ENCODE peak calls at places on chromosomes 7 and 10, in ten cellular contexts. P is tibial artery, O is endothelial cell, I is colonic mucosa, R is Peyer's patch, D is keratinocyte, M is BJ, E is AG10803, Z is bronchial epithelial cell, J is AG04450. H is an unnamed sample.

GRCh38 chr7:134710854-134711624 is 64.4 kb downstream of the BPGM start:
- DNase-seq in E (no peak), R (no peak), J (no peak), Z (peak), I (no peak), P (no peak), M (no peak), O (no peak), D (no peak), H (no peak)

GRCh38 chr10:68526634-68527132 is 640 bp downstream of the SLC25A16 start:
- DNase-seq in M (no peak), I (no peak), J (no peak), R (no peak), D (no peak), Z (no peak), E (no peak), P (no peak), O (no peak), H (no peak)

GRCh38 chr7:130351664-130352015 is 7.0 kb downstream of the CPA5 start:
- DNase-seq in O (no peak), J (no peak), Z (no peak), E (no peak), R (no peak), D (no peak), M (no peak), I (no peak), P (no peak), H (no peak)

GRCh38 chr10:121486906-121487305 is 111.3 kb downstream of the FGFR2 start:
- DNase-seq in D (no peak), M (no peak), E (no peak), P (no peak), Z (no peak), I (no peak), J (no peak), R (no peak), O (no peak), H (no peak)

GRCh38 chr10:62916157-62916603 is 100.0 kb upstream of the EGR2 start:
- DNase-seq in Z (peak), I (no peak), J (no peak), M (peak), D (peak), E (peak), P (no peak), O (no peak), R (no peak), H (peak)

GRCh38 chr10:86970152-86970886 is 2.0 kb downstream of the ADIRF start:
- DNase-seq in D (no peak), I (peak), R (peak), J (no peak), M (no peak), P (peak), O (no peak), E (peak), Z (no peak), H (no peak)

GRCh38 chr10:89550509-89550908 is 15.1 kb upstream of the SLC16A12 start:
- DNase-seq in D (no peak), M (no peak), J (no peak), I (no peak), E (peak), Z (no peak), P (no peak), O (no peak), R (no peak), H (no peak)

GRCh38 chr10:116710021-116710420 is 32.3 kb downstream of the HSPA12A start:
- DNase-seq in M (no peak), E (no peak), O (no peak), D (no peak), I (no peak), Z (no peak), J (no peak), R (no peak), P (no peak), H (no peak)

GRCh38 chr10:132452216-132452650 is 55.2 kb downstream of the PWWP2B start:
- DNase-seq in R (peak), I (no peak), J (no peak), P (no peak), D (no peak), Z (no peak), E (no peak), M (no peak), O (no peak), H (no peak)

GRCh38 chr7:71682841-71683341 is 550.9 kb downstream of the GALNT17 start:
- DNase-seq in O (no peak), M (no peak), J (no peak), Z (no peak), R (no peak), E (no peak), P (no peak), I (no peak), D (no peak), H (no peak)

GRCh38 chr7:45183711-45184210 is 26.2 kb downstream of the RAMP3 start:
- DNase-seq in D (no peak), I (no peak), O (no peak), Z (no peak), P (peak), E (no peak), R (peak), J (no peak), M (no peak), H (no peak)

GRCh38 chr7:100679927-100680588 is 6.5 kb downstream of the GNB2 start:
- DNase-seq in R (no peak), O (no peak), I (no peak), Z (peak), M (no peak), E (peak), P (peak), D (no peak), J (no peak), H (no peak)

GRCh38 chr10:110682348-110682747 is 38.2 kb downstream of the RBM20 start:
- DNase-seq in I (no peak), P (no peak), M (no peak), E (no peak), O (no peak), Z (no peak), D (no peak), R (no peak), J (no peak), H (no peak)
- TF ChIP-seq CTCF in I (no peak), P (no peak), M (no peak), E (no peak), O (no peak), Z (no peak), D (no peak), R (no peak), J (no peak), H (no peak)

GRCh38 chr7:97313900-97314299 is 196.4 kb downstream of the SDHAF3 start:
- DNase-seq in E (no peak), O (no peak), P (no peak), M (no peak), I (no peak), R (no peak), J (no peak), Z (no peak), D (no peak), H (no peak)

GRCh38 chr7:97317575-97317974 is 200.1 kb downstream of the SDHAF3 start:
- DNase-seq in J (no peak), M (no peak), Z (no peak), I (no peak), R (no peak), E (no peak), P (no peak), O (no peak), D (no peak), H (no peak)
- TF ChIP-seq CTCF in J (no peak), M (no peak), Z (no peak), I (no peak), R (no peak), E (no peak), P (no peak), O (no peak), D (no peak), H (no peak)

DNA sequence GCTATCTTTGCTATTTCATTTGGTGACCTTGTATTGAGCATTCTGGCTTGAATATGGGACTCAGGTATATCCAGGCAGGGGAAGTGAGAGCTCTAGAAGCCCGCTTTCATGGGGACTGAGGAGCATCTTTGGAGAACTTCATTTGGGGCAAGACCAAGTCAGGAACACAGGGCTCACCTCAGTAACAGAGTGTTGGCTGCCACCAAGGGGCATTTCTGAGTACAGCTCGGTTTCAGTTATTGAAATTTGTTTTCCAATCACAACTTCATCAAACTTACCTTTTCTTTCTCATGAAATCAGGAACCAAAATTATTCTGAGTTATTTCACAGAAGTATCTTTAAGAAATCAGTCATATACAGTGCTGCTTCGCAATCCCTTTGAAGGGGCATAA is 337.2 kb downstream of the C7orf25 start:
- DNase-seq in E (peak), Z (peak), P (no peak), R (no peak), O (no peak), M (no peak), D (no peak), J (no peak), I (no peak), H (no peak)
- TF ChIP-seq CTCF in E (peak), Z (peak), P (no peak), R (no peak), O (no peak), M (no peak), D (peak), J (no peak), I (no peak), H (peak)

DNA sequence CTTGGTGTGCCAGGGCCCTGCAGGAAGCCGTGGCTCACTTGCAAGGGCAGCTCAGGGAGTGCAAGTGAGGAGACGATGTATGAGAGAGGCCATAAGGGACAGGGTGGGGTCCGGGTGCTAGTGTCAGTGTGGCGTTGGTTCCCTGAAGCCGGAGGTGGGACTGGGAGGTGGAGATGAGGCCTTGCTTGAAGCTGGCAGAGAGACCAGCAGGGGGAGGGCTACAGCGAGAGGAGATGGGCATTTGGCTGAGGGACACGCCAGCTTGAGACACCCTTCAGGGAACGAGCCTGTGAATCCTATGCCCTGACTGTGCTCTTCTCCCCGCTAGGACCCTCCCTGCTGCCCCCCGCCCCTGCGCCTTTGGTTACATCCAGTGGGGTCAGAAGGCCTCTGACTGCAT is 529.1 kb downstream of the TCERG1L start:
- DNase-seq in P (no peak), D (no peak), Z (no peak), M (no peak), I (no peak), J (no peak), R (no peak), E (no peak), O (no peak), H (no peak)
- TF ChIP-seq CTCF in P (no peak), D (no peak), Z (no peak), M (no peak), I (no peak), J (no peak), R (no peak), E (no peak), O (no peak), H (no peak)

GRCh38 chr7:1709900-1710299 is 39.8 kb downstream of the ELFN1 start:
- DNase-seq in P (no peak), O (no peak), Z (no peak), E (no peak), I (no peak), J (no peak), D (no peak), R (no peak), M (no peak), H (no peak)
- TF ChIP-seq CTCF in P (no peak), O (peak), Z (no peak), E (peak), I (no peak), J (peak), D (peak), R (no peak), M (peak), H (peak)

GRCh38 chr7:142134944-142135343 is 23.4 kb downstream of the MGAM2 start:
- DNase-seq in P (no peak), M (no peak), D (no peak), E (no peak), O (no peak), Z (no peak), I (peak), R (no peak), J (no peak), H (no peak)

GRCh38 chr7:142131439-142131838 is 19.9 kb downstream of the MGAM2 start:
- DNase-seq in O (no peak), R (no peak), J (no peak), P (no peak), E (no peak), M (no peak), D (no peak), Z (no peak), I (no peak), H (no peak)

GRCh38 chr7:142130282-142130681 is 18.8 kb downstream of the MGAM2 start:
- DNase-seq in J (no peak), D (no peak), M (no peak), P (no peak), E (no peak), I (no peak), R (no peak), Z (no peak), O (no peak), H (no peak)

DNA sequence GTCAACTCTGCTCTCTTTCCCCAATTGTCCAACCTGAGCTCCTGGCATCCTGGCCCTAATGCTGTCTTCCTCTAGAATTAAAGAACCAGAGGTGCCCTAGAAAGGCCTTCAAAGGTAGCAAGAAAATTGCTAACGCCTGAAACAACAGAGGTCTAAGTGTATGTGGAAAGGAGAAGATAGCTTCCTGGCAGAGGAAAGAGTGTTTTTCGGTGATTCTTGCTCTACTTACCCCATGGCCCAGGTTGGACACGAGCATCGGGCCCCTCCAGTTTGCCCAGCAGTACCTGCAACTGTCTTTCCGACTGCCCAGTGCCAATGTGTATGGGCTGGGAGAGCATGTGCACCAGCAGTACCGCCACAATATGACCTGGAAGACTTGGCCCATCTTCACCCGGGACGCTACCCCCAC is 22.2 kb downstream of the MGAM2 start:
- DNase-seq in R (no peak), M (no peak), I (no peak), O (no peak), P (no peak), Z (no peak), E (no peak), J (no peak), D (no peak), H (no peak)
- TF ChIP-seq CTCF in R (no peak), M (no peak), I (no peak), O (no peak), P (no peak), Z (no peak), E (no peak), J (no peak), D (no peak), H (no peak)

H was measured in AG09309.